ENCODE peak calls at places on chromosome 1, in six cellular contexts. One of them, this sample, is unnamed. For H3K4me1, the result is how much of the 10 kb centered on the place peaks cover.

GRCh38 chr1:29953938-29954337 is 717.6 kb downstream of the PTPRU start:
- DNase-seq in GM23338: no peak
- DNase-seq in suprapubic skin: no peak
- DNase-seq in transverse colon: no peak
- DNase-seq in HepG2: no peak
- DNase-seq in upper lobe of left lung: no peak
- DNase-seq in this sample: no peak

GRCh38 chr1:224894915-224895314 is 34.6 kb upstream of the DNAH14 start:
- DNase-seq in HepG2: peak
- DNase-seq in upper lobe of left lung: no peak
- DNase-seq in transverse colon: no peak
- DNase-seq in GM23338: peak
- DNase-seq in suprapubic skin: no peak
- DNase-seq in this sample: no peak

GRCh38 chr1:232950919-232951579 is 638 bp downstream of the NTPCR start:
- DNase-seq in HepG2: peak
- DNase-seq in suprapubic skin: no peak
- DNase-seq in GM23338: peak
- DNase-seq in transverse colon: peak
- DNase-seq in upper lobe of left lung: no peak
- DNase-seq in this sample: no peak

GRCh38 chr1:114668784-114669561 is 876 bp downstream of the DENND2C start:
- DNase-seq in transverse colon: no peak
- DNase-seq in GM23338: peak
- DNase-seq in HepG2: peak
- DNase-seq in upper lobe of left lung: no peak
- DNase-seq in suprapubic skin: no peak
- DNase-seq in this sample: no peak

GRCh38 chr1:11245904-11246726 is 16.2 kb downstream of the MTOR start:
- DNase-seq in suprapubic skin: no peak
- DNase-seq in HepG2: no peak
- DNase-seq in GM23338: no peak
- DNase-seq in upper lobe of left lung: no peak
- DNase-seq in transverse colon: no peak
- DNase-seq in this sample: no peak

GRCh38 chr1:76238094-76238551 is 163.6 kb downstream of the ST6GALNAC3 start:
- DNase-seq in transverse colon: no peak
- DNase-seq in HepG2: no peak
- DNase-seq in upper lobe of left lung: no peak
- DNase-seq in suprapubic skin: no peak
- DNase-seq in GM23338: peak
- DNase-seq in this sample: no peak

GRCh38 chr1:38004284-38005101 is 821 bp downstream of the FHL3 start:
- DNase-seq in transverse colon: no peak
- DNase-seq in upper lobe of left lung: no peak
- DNase-seq in GM23338: no peak
- DNase-seq in suprapubic skin: peak
- DNase-seq in HepG2: no peak
- DNase-seq in this sample: no peak

GRCh38 chr1:228785366-228786085 is 50.2 kb downstream of the RHOU start:
- DNase-seq in HepG2: no peak
- DNase-seq in transverse colon: no peak
- DNase-seq in upper lobe of left lung: no peak
- DNase-seq in suprapubic skin: no peak
- DNase-seq in GM23338: no peak
- DNase-seq in this sample: no peak

DNA sequence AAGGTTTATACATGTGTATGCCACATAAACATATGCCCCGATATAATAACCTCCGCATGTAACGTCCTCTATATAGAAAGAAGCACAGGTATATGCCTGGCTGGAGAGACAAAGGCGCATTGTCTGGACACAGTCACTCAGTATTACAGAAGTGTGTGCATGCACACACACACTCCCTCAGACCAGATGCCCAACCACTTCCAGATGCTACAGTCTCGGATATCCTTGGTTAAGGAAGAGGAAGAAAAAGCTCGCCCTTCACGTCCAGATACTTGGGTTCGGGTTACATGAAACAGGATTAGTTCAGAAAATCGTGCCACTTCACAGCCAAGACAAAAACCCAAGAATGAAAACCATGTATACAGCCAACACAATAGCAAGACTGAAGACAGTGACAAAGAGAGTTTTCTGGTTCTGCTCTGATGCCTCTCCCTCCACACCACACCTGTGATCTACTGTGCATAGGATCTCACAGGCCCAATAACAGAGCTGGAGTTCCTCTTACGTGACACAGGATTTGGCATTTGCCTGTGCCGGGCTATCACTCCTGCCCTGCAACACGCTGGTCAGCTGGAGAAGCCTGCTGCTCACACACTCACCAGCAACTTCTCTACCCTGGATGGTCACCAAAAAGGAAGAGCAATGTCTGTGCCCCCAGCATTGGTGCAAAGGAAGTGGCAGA is 75.0 kb downstream of the SSBP3 start:
- DNase-seq in upper lobe of left lung: no peak
- DNase-seq in suprapubic skin: no peak
- DNase-seq in transverse colon: no peak
- DNase-seq in HepG2: no peak
- DNase-seq in GM23338: no peak
- DNase-seq in this sample: no peak
- TF ChIP-seq POLR2AphosphoS5 in upper lobe of left lung: no peak
- TF ChIP-seq POLR2AphosphoS5 in suprapubic skin: no peak
- TF ChIP-seq POLR2AphosphoS5 in transverse colon: no peak
- TF ChIP-seq POLR2AphosphoS5 in HepG2: no peak
- TF ChIP-seq POLR2AphosphoS5 in GM23338: no peak
- TF ChIP-seq POLR2AphosphoS5 in this sample: no peak

DNA sequence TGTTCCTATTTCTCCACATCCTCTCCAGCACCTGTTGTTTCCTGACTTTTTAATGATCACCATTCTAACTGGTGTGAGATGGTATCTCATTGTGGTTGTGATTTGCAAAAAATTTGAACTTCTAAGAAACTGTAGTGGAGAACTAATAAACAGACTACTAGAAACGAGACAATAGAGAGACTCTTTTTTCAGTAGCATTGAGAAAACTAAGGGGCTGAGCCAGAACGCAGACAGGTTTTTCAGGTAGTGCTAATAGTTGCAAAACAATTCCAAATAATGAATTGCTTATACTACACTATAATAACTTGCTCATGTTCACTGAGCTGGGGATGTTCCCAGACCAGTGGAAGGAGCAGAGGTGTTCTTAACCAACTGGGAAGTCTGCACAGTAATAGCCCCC is 98.8 kb upstream of the DPH5 start:
- DNase-seq in transverse colon: no peak
- DNase-seq in GM23338: no peak
- DNase-seq in suprapubic skin: no peak
- DNase-seq in HepG2: no peak
- DNase-seq in upper lobe of left lung: no peak
- DNase-seq in this sample: no peak
- H3K4me1 ChIP-seq in transverse colon: under half
- H3K4me1 ChIP-seq in GM23338: under half
- H3K4me1 ChIP-seq in suprapubic skin: under half
- H3K4me1 ChIP-seq in HepG2: under half
- H3K4me1 ChIP-seq in upper lobe of left lung: under half
- H3K4me1 ChIP-seq in this sample: under half

GRCh38 chr1:7117265-7117598 is 332.0 kb downstream of the CAMTA1 start:
- DNase-seq in suprapubic skin: no peak
- DNase-seq in GM23338: no peak
- DNase-seq in HepG2: no peak
- DNase-seq in upper lobe of left lung: no peak
- DNase-seq in transverse colon: no peak
- DNase-seq in this sample: no peak

GRCh38 chr1:7111855-7112254 is 326.6 kb downstream of the CAMTA1 start:
- DNase-seq in transverse colon: no peak
- DNase-seq in HepG2: no peak
- DNase-seq in suprapubic skin: no peak
- DNase-seq in GM23338: no peak
- DNase-seq in upper lobe of left lung: no peak
- DNase-seq in this sample: no peak

GRCh38 chr1:7116001-7116400 is 330.7 kb downstream of the CAMTA1 start:
- DNase-seq in upper lobe of left lung: no peak
- DNase-seq in suprapubic skin: no peak
- DNase-seq in transverse colon: no peak
- DNase-seq in GM23338: no peak
- DNase-seq in HepG2: no peak
- DNase-seq in this sample: no peak

GRCh38 chr1:7113136-7113535 is 327.9 kb downstream of the CAMTA1 start:
- DNase-seq in GM23338: no peak
- DNase-seq in upper lobe of left lung: no peak
- DNase-seq in HepG2: no peak
- DNase-seq in transverse colon: no peak
- DNase-seq in suprapubic skin: no peak
- DNase-seq in this sample: no peak

GRCh38 chr1:7113822-7114221 is 328.6 kb downstream of the CAMTA1 start:
- DNase-seq in GM23338: no peak
- DNase-seq in upper lobe of left lung: no peak
- DNase-seq in HepG2: no peak
- DNase-seq in transverse colon: no peak
- DNase-seq in suprapubic skin: no peak
- DNase-seq in this sample: no peak
- TF ChIP-seq POLR2AphosphoS5 in GM23338: no peak
- TF ChIP-seq POLR2AphosphoS5 in upper lobe of left lung: no peak
- TF ChIP-seq POLR2AphosphoS5 in HepG2: no peak
- TF ChIP-seq POLR2AphosphoS5 in transverse colon: no peak
- TF ChIP-seq POLR2AphosphoS5 in suprapubic skin: no peak
- TF ChIP-seq POLR2AphosphoS5 in this sample: no peak

DNA sequence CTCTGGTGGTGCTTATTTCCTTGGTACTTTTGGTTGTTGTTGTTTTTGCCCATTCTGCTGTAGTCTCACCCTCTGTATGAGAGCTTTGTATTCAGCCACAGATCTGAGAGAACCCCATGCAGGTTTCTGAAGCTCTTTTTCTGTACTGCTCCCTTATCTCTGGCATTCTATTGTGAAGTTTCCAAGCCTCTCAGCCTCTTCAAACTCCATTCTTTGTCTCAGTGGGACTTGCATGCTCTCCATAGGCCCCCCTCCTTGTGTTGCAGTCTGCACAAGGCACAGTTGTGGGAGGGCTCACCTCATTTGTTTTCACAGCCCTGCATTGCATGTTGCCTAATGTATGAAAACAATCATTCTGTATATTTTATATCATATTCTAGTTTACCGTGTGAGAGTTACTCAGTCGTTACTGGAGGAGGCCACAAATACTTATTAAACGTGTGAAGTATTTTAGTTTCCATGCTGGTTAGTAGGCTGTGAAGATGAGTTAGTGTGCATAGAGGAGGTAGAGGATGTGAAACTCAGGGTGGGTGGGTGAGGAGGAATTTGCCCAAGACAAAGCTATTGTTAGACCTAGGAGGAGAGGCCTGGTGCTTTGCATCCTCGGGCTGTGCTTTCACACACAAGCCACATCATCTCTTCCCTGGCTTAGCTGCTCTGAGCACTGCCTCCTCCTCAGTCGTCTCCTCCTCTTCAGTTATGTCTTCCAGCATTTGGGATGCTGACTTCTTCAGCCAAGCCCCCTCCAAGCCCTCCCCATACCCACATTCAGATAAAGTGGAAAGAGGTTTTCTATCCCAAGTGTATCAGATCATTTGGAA is 7.8 kb upstream of the CHI3L2 start:
- DNase-seq in upper lobe of left lung: no peak
- DNase-seq in GM23338: no peak
- DNase-seq in suprapubic skin: no peak
- DNase-seq in HepG2: no peak
- DNase-seq in transverse colon: peak
- DNase-seq in this sample: no peak
- H3K4me1 ChIP-seq in upper lobe of left lung: under half
- H3K4me1 ChIP-seq in GM23338: under half
- H3K4me1 ChIP-seq in suprapubic skin: under half
- H3K4me1 ChIP-seq in HepG2: under half
- H3K4me1 ChIP-seq in transverse colon: under half
- H3K4me1 ChIP-seq in this sample: half or more

This sample was measured in stomach.